ENCODE peak calls at places on chromosomes 12 and 14, in ten cellular contexts. One of them, this sample, is unnamed.

GRCh38 chr12:40561395-40561966 is 130.8 kb upstream of the CNTN1 start:
- DNase-seq in HEK293T: no peak
- DNase-seq in progenitor cell of endocrine pancreas: no peak
- DNase-seq in foreskin fibroblast: no peak
- DNase-seq in PC-3: no peak
- DNase-seq in Caki2: no peak
- DNase-seq in AG04450: no peak
- DNase-seq in hippocampal formation: no peak
- DNase-seq in heart right ventricle: no peak
- DNase-seq in RCC 7860: no peak
- DNase-seq in this sample: no peak

GRCh38 chr12:116780942-116781341 is 42.8 kb downstream of the RNFT2 start:
- DNase-seq in HEK293T: no peak
- DNase-seq in progenitor cell of endocrine pancreas: no peak
- DNase-seq in foreskin fibroblast: no peak
- DNase-seq in PC-3: no peak
- DNase-seq in Caki2: no peak
- DNase-seq in AG04450: no peak
- DNase-seq in hippocampal formation: no peak
- DNase-seq in heart right ventricle: no peak
- DNase-seq in RCC 7860: no peak
- DNase-seq in this sample: no peak

GRCh38 chr12:27539191-27539631 is 15.2 kb downstream of the PPFIBP1 start:
- DNase-seq in HEK293T: no peak
- DNase-seq in progenitor cell of endocrine pancreas: no peak
- DNase-seq in foreskin fibroblast: peak; percentile 76
- DNase-seq in PC-3: peak; percentile 38
- DNase-seq in Caki2: no peak
- DNase-seq in AG04450: no peak
- DNase-seq in hippocampal formation: no peak
- DNase-seq in heart right ventricle: no peak
- DNase-seq in RCC 7860: no peak
- DNase-seq in this sample: no peak

GRCh38 chr14:53509227-53509822 is 356.2 kb upstream of the DDHD1 start:
- DNase-seq in HEK293T: no peak
- DNase-seq in progenitor cell of endocrine pancreas: no peak
- DNase-seq in foreskin fibroblast: peak; percentile 97
- DNase-seq in PC-3: peak; percentile 7
- DNase-seq in Caki2: no peak
- DNase-seq in AG04450: peak; percentile 87
- DNase-seq in hippocampal formation: no peak
- DNase-seq in heart right ventricle: peak; percentile 23
- DNase-seq in RCC 7860: no peak
- DNase-seq in this sample: no peak

GRCh38 chr12:43728117-43728516 is 30.5 kb downstream of the PUS7L start:
- DNase-seq in HEK293T: no peak
- DNase-seq in progenitor cell of endocrine pancreas: no peak
- DNase-seq in foreskin fibroblast: no peak
- DNase-seq in PC-3: peak; percentile 49
- DNase-seq in Caki2: no peak
- DNase-seq in AG04450: no peak
- DNase-seq in hippocampal formation: no peak
- DNase-seq in heart right ventricle: no peak
- DNase-seq in RCC 7860: no peak
- DNase-seq in this sample: no peak

GRCh38 chr12:47819902-47820630 is at the start of gene HDAC7:
- DNase-seq in HEK293T: peak; percentile 82
- DNase-seq in progenitor cell of endocrine pancreas: peak; percentile 49
- DNase-seq in foreskin fibroblast: peak; percentile 97
- DNase-seq in PC-3: peak; percentile 81
- DNase-seq in Caki2: peak; percentile 74
- DNase-seq in AG04450: no peak
- DNase-seq in hippocampal formation: peak; percentile 78
- DNase-seq in heart right ventricle: peak; percentile 92
- DNase-seq in RCC 7860: peak; percentile 64
- DNase-seq in this sample: no peak

GRCh38 chr14:106883218-106883692 is 1356.9 kb downstream of the TMEM121 start:
- DNase-seq in HEK293T: no peak
- DNase-seq in progenitor cell of endocrine pancreas: no peak
- DNase-seq in foreskin fibroblast: no peak
- DNase-seq in PC-3: peak; percentile 19
- DNase-seq in Caki2: peak; percentile 40
- DNase-seq in AG04450: no peak
- DNase-seq in hippocampal formation: no peak
- DNase-seq in heart right ventricle: peak; percentile 19
- DNase-seq in RCC 7860: no peak
- DNase-seq in this sample: no peak

GRCh38 chr12:79983969-79984629 is 49.2 kb upstream of the PPP1R12A start:
- DNase-seq in HEK293T: no peak
- DNase-seq in progenitor cell of endocrine pancreas: no peak
- DNase-seq in foreskin fibroblast: peak; percentile 80
- DNase-seq in PC-3: peak; percentile 70
- DNase-seq in Caki2: peak; percentile 19
- DNase-seq in AG04450: no peak
- DNase-seq in hippocampal formation: no peak
- DNase-seq in heart right ventricle: no peak
- DNase-seq in RCC 7860: peak; percentile 66
- DNase-seq in this sample: no peak

GRCh38 chr14:87252103-87252502 is 740.9 kb downstream of the GALC start:
- DNase-seq in HEK293T: no peak
- DNase-seq in progenitor cell of endocrine pancreas: no peak
- DNase-seq in foreskin fibroblast: no peak
- DNase-seq in PC-3: no peak
- DNase-seq in Caki2: no peak
- DNase-seq in AG04450: no peak
- DNase-seq in hippocampal formation: no peak
- DNase-seq in heart right ventricle: no peak
- DNase-seq in RCC 7860: no peak
- DNase-seq in this sample: no peak

GRCh38 chr12:64109706-64110105 is 112.4 kb downstream of the KICS2 start:
- DNase-seq in HEK293T: no peak
- DNase-seq in progenitor cell of endocrine pancreas: no peak
- DNase-seq in foreskin fibroblast: no peak
- DNase-seq in PC-3: no peak
- DNase-seq in Caki2: no peak
- DNase-seq in AG04450: no peak
- DNase-seq in hippocampal formation: no peak
- DNase-seq in heart right ventricle: no peak
- DNase-seq in RCC 7860: no peak
- DNase-seq in this sample: no peak

GRCh38 chr12:131783915-131784541 is 44.2 kb upstream of the MMP17 start:
- DNase-seq in HEK293T: no peak
- DNase-seq in progenitor cell of endocrine pancreas: no peak
- DNase-seq in foreskin fibroblast: peak; percentile 81
- DNase-seq in PC-3: peak; percentile 84
- DNase-seq in Caki2: peak; percentile 63
- DNase-seq in AG04450: peak; percentile 38
- DNase-seq in hippocampal formation: no peak
- DNase-seq in heart right ventricle: no peak
- DNase-seq in RCC 7860: peak; percentile 46
- DNase-seq in this sample: peak; percentile 52

GRCh38 chr12:28876423-28876822 is 272.7 kb upstream of the FAR2 start:
- DNase-seq in HEK293T: no peak
- DNase-seq in progenitor cell of endocrine pancreas: no peak
- DNase-seq in foreskin fibroblast: no peak
- DNase-seq in PC-3: peak; percentile 54
- DNase-seq in Caki2: no peak
- DNase-seq in AG04450: no peak
- DNase-seq in hippocampal formation: no peak
- DNase-seq in heart right ventricle: no peak
- DNase-seq in RCC 7860: no peak
- DNase-seq in this sample: no peak

GRCh38 chr12:40117818-40118217 is 11.9 kb upstream of the SLC2A13 start:
- DNase-seq in HEK293T: no peak
- DNase-seq in progenitor cell of endocrine pancreas: no peak
- DNase-seq in foreskin fibroblast: no peak
- DNase-seq in PC-3: no peak
- DNase-seq in Caki2: no peak
- DNase-seq in AG04450: no peak
- DNase-seq in hippocampal formation: no peak
- DNase-seq in heart right ventricle: no peak
- DNase-seq in RCC 7860: no peak
- DNase-seq in this sample: no peak

GRCh38 chr12:2551097-2551496 is 243.7 kb upstream of the FKBP4 start:
- DNase-seq in HEK293T: no peak
- DNase-seq in progenitor cell of endocrine pancreas: no peak
- DNase-seq in foreskin fibroblast: peak; percentile 15
- DNase-seq in PC-3: no peak
- DNase-seq in Caki2: no peak
- DNase-seq in AG04450: no peak
- DNase-seq in hippocampal formation: no peak
- DNase-seq in heart right ventricle: no peak
- DNase-seq in RCC 7860: no peak
- DNase-seq in this sample: no peak

GRCh38 chr12:65818454-65819382 is 5.6 kb upstream of the HMGA2 start:
- DNase-seq in HEK293T: no peak
- DNase-seq in progenitor cell of endocrine pancreas: no peak
- DNase-seq in foreskin fibroblast: peak; percentile 49
- DNase-seq in PC-3: peak; percentile 90
- DNase-seq in Caki2: no peak
- DNase-seq in AG04450: no peak
- DNase-seq in hippocampal formation: no peak
- DNase-seq in heart right ventricle: no peak
- DNase-seq in RCC 7860: peak; percentile 55
- DNase-seq in this sample: no peak

GRCh38 chr12:49236423-49236822 is 28.5 kb upstream of the TUBA1C start:
- DNase-seq in HEK293T: no peak
- DNase-seq in progenitor cell of endocrine pancreas: no peak
- DNase-seq in foreskin fibroblast: no peak
- DNase-seq in PC-3: peak; percentile 35
- DNase-seq in Caki2: no peak
- DNase-seq in AG04450: no peak
- DNase-seq in hippocampal formation: no peak
- DNase-seq in heart right ventricle: no peak
- DNase-seq in RCC 7860: no peak
- DNase-seq in this sample: no peak

GRCh38 chr12:27261866-27262265 is 17.8 kb downstream of the STK38L start:
- DNase-seq in HEK293T: no peak
- DNase-seq in progenitor cell of endocrine pancreas: no peak
- DNase-seq in foreskin fibroblast: no peak
- DNase-seq in PC-3: peak; percentile 77
- DNase-seq in Caki2: no peak
- DNase-seq in AG04450: no peak
- DNase-seq in hippocampal formation: no peak
- DNase-seq in heart right ventricle: no peak
- DNase-seq in RCC 7860: no peak
- DNase-seq in this sample: no peak

GRCh38 chr14:34361504-34362011 is 100.5 kb downstream of the SPTSSA start:
- DNase-seq in HEK293T: no peak
- DNase-seq in progenitor cell of endocrine pancreas: no peak
- DNase-seq in foreskin fibroblast: no peak
- DNase-seq in PC-3: peak; percentile 74
- DNase-seq in Caki2: no peak
- DNase-seq in AG04450: no peak
- DNase-seq in hippocampal formation: no peak
- DNase-seq in heart right ventricle: no peak
- DNase-seq in RCC 7860: no peak
- DNase-seq in this sample: no peak

GRCh38 chr12:105280966-105281693 is 45.2 kb upstream of the APPL2 start:
- DNase-seq in HEK293T: no peak
- DNase-seq in progenitor cell of endocrine pancreas: no peak
- DNase-seq in foreskin fibroblast: peak; percentile 38
- DNase-seq in PC-3: peak; percentile 41
- DNase-seq in Caki2: no peak
- DNase-seq in AG04450: no peak
- DNase-seq in hippocampal formation: no peak
- DNase-seq in heart right ventricle: no peak
- DNase-seq in RCC 7860: no peak
- DNase-seq in this sample: no peak

GRCh38 chr14:59576332-59577294 is at the start of gene CCDC175:
- DNase-seq in HEK293T: peak; percentile 90
- DNase-seq in progenitor cell of endocrine pancreas: peak; percentile 87
- DNase-seq in foreskin fibroblast: peak; percentile 76
- DNase-seq in PC-3: peak; percentile 98
- DNase-seq in Caki2: peak; percentile 68
- DNase-seq in AG04450: peak; percentile 41
- DNase-seq in hippocampal formation: peak; percentile 63
- DNase-seq in heart right ventricle: peak; percentile 81
- DNase-seq in RCC 7860: peak; percentile 20
- DNase-seq in this sample: peak; percentile 72

This sample was measured in retinal pigment epithelial cell.